ENCODE peak calls at places on chromosomes 1 and 21, in six cellular contexts. A, G, Q, L, Z and W are unnamed samples.

GRCh38 chr21:30831194-30831765 is 1.7 kb upstream of the KRTAP7-1 start:
- DNase-seq in A (peak), G (no peak), Q (peak), L (no peak), Z (peak), W (no peak)

GRCh38 chr1:44895919-44896734 is 53.1 kb upstream of the PTCH2 start:
- DNase-seq in A (no peak), G (no peak), Q (no peak), L (no peak), Z (no peak), W (no peak)

GRCh38 chr21:36788116-36788515 is 89.2 kb downstream of the SIM2 start:
- DNase-seq in A (no peak), G (no peak), Q (peak), L (no peak), Z (no peak), W (peak)

GRCh38 chr1:204563324-204563723 is 47.1 kb downstream of the MDM4 start:
- DNase-seq in A (no peak), G (no peak), Q (no peak), L (no peak), Z (no peak), W (no peak)

GRCh38 chr1:184982002-184982954 is 8.0 kb upstream of the NIBAN1 start:
- DNase-seq in A (peak), G (peak), Q (peak), L (peak), Z (peak), W (peak)

GRCh38 chr1:245710961-245711903 is 556.4 kb downstream of the KIF26B start:
- DNase-seq in A (no peak), G (no peak), Q (no peak), L (no peak), Z (no peak), W (no peak)

GRCh38 chr1:13889495-13889894 is 189.5 kb downstream of the PRDM2 start:
- DNase-seq in A (no peak), G (no peak), Q (no peak), L (no peak), Z (no peak), W (no peak)

GRCh38 chr1:110063781-110064180 is 6.7 kb downstream of the ALX3 start:
- DNase-seq in A (no peak), G (no peak), Q (no peak), L (no peak), Z (no peak), W (no peak)

GRCh38 chr1:160161965-160162705 is 10.7 kb downstream of the ATP1A4 start:
- DNase-seq in A (no peak), G (no peak), Q (peak), L (no peak), Z (no peak), W (no peak)

GRCh38 chr1:37234941-37235418 is 200.7 kb upstream of the GRIK3 start:
- DNase-seq in A (peak), G (no peak), Q (no peak), L (no peak), Z (no peak), W (no peak)

GRCh38 chr1:81183157-81183952 is 617.4 kb upstream of the ADGRL2 start:
- DNase-seq in A (no peak), G (no peak), Q (no peak), L (no peak), Z (no peak), W (no peak)

GRCh38 chr1:64280001-64280400 is 76.6 kb downstream of the UBE2U start:
- DNase-seq in A (no peak), G (no peak), Q (no peak), L (no peak), Z (no peak), W (no peak)